ENCODE peak calls at places on chromosomes 7 and 10, in four cellular contexts. X, R, S and W are unnamed samples.

GRCh38 chr10:50381637-50382036 is 130.3 kb upstream of the ASAH2 start:
- DNase-seq in S (no peak), X (no peak), R (no peak), W (no peak)

GRCh38 chr10:48607356-48608278 is 2.7 kb upstream of the ARHGAP22 start:
- DNase-seq in R (no peak), X (no peak), S (no peak), W (peak)

GRCh38 chr7:35035511-35035921 is 1.8 kb downstream of the DPY19L1 start:
- DNase-seq in R (peak), X (peak), S (no peak), W (peak)

GRCh38 chr10:3897156-3897555 is 112.1 kb upstream of the KLF6 start:
- DNase-seq in R (no peak), S (no peak), X (no peak), W (peak)

GRCh38 chr7:35691827-35692307 is 3.1 kb downstream of the HERPUD2 start:
- DNase-seq in R (peak), S (no peak), X (peak), W (no peak)

GRCh38 chr10:97407211-97407951 is 6.2 kb upstream of the RRP12 start:
- DNase-seq in X (peak), R (peak), S (no peak), W (peak)

GRCh38 chr7:30548762-30549344 is 44.2 kb upstream of the GGCT start:
- DNase-seq in S (no peak), R (peak), X (peak), W (peak)

GRCh38 chr10:94225589-94225988 is 137.2 kb downstream of the NOC3L start:
- DNase-seq in S (no peak), R (no peak), X (peak), W (peak)

GRCh38 chr7:45181991-45182855 is 24.6 kb downstream of the RAMP3 start:
- DNase-seq in R (no peak), S (no peak), X (no peak), W (no peak)

GRCh38 chr10:34758447-34758996 is 56.6 kb downstream of the PARD3 start:
- DNase-seq in X (peak), R (peak), S (peak), W (peak)

GRCh38 chr10:96587255-96588059 is 645 bp upstream of the TM9SF3 start:
- DNase-seq in R (peak), X (no peak), S (no peak), W (peak)

GRCh38 chr10:10989669-10990068 is 28.0 kb upstream of the CELF2 start:
- DNase-seq in R (no peak), S (no peak), X (no peak), W (no peak)

GRCh38 chr7:214410-215212 is 22.2 kb downstream of the FAM20C start:
- DNase-seq in R (no peak), X (no peak), S (no peak), W (no peak)

GRCh38 chr10:98433881-98434732 is 12.6 kb downstream of the HPS1 start:
- DNase-seq in R (no peak), S (no peak), X (no peak), W (peak)

GRCh38 chr7:22442887-22443369 is 57.1 kb downstream of the STEAP1B start:
- DNase-seq in S (no peak), X (no peak), R (no peak), W (no peak)

DNA sequence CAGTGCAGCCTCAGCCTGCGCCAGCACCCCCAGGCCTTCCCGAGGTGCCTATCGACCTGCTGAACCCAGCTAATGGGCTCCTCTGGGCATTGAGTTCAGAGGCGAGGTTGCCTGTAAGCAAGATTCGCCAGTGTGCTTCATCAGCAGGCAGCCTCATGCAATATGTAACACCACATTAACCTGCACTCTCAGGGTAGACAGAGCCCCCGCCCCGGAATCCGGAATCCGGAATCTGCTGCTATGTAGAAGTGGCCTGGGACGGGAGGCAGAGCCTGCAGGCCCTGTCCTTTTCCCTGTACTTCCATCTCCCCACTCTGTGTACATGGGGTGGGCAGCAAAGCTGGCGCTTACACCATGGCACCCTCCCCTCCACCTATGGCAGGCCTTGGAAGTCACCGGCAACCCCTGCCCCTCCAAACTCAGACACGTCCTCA is 83.9 kb upstream of the RET start:
- DNase-seq in R (no peak), X (no peak), S (no peak), W (no peak)
- TF ChIP-seq MYC in R (no peak), X (no peak), S (no peak), W (no peak)

DNA sequence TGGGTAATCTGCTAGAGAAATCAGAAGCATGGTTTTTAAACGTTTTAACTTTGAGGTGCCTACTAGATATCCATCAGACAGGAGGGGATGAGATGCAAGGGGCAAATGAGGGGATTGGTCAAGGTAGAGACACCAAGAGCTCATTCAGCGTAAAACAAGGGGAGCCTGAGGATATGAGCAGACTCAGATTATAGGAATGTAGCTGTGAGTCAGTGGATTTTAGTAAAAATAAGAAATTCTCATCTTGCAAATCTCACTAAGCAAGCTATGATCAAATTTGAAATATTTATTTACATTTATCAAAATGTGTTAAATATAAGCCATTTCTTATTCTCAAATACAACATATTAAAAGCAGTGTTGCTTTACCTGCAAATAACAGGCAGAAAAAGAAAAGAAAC is 21.4 kb upstream of the TFEC start:
- DNase-seq in R (no peak), X (no peak), S (no peak), W (no peak)
- TF ChIP-seq MAX in R (no peak), X (no peak), S (no peak), W (no peak)

GRCh38 chr7:111081553-111081952 is 9.4 kb upstream of the LRRN3 start:
- DNase-seq in S (no peak), X (no peak), R (no peak), W (no peak)
- H2AFZ ChIP-seq in S (no peak), X (no peak), R (no peak), W (no peak)

DNA sequence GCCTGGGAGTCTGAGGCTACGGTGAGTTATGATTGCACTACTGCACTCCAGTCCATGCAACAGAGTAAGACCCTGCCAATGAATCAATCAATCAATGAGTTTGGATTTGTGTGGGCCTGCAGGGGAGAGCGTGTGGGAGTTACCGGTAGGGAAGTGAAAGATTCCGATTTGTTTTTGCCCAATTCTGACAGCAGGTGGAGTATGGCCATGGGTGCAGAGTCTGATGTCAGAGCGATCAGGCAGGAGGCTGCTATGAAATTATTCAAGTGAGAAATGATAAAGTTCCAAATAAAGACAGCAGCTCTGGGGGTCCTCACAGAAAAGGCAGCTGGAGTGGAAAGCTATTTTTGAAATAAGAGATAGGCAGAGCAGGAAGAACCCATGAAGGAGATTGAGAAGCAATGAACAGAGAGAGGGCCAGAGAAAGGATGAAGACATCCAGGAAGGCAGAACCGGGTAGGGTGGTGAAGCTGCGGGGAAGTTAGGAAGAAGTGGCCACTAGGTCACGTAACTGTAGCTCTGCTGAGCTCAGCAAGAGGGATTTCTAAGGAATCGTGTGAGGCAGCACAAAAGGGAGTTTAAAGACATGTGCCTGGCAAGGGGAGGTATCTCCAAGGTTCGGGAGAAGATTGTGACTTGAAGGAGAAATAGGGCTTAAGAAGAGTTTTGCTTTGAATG is 93.7 kb upstream of the NMT2 start:
- DNase-seq in X (no peak), S (no peak), R (peak), W (peak)
- TF ChIP-seq MYC in X (no peak), S (no peak), R (no peak), W (no peak)

GRCh38 chr7:70785427-70785826 is 346.5 kb upstream of the GALNT17 start:
- DNase-seq in X (no peak), R (no peak), S (no peak), W (no peak)
- TF ChIP-seq MAX in X (no peak), R (no peak), S (no peak), W (no peak)

DNA sequence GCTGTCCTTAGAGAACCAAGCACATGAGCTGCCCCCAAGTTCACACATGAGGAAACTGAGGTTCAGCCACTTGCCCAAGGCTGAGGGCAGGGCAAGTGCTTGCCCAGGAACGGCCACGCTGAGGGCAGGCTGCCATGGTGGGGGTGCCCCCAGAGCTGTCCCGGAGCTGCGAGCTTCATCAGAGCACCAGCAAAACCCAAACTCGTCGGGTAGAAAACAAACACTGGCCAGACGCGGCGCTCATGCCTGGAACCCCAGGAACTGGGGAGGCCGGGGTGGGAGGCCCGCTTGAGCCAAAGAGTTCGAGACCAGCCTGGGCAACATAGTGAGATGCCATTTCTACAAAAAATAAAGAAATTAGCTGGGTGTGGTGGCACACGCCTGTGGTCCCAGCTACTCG is 38.4 kb downstream of the UNCX start:
- DNase-seq in X (no peak), R (no peak), S (no peak), W (no peak)
- H2AFZ ChIP-seq in X (no peak), R (no peak), S (no peak), W (no peak)

DNA sequence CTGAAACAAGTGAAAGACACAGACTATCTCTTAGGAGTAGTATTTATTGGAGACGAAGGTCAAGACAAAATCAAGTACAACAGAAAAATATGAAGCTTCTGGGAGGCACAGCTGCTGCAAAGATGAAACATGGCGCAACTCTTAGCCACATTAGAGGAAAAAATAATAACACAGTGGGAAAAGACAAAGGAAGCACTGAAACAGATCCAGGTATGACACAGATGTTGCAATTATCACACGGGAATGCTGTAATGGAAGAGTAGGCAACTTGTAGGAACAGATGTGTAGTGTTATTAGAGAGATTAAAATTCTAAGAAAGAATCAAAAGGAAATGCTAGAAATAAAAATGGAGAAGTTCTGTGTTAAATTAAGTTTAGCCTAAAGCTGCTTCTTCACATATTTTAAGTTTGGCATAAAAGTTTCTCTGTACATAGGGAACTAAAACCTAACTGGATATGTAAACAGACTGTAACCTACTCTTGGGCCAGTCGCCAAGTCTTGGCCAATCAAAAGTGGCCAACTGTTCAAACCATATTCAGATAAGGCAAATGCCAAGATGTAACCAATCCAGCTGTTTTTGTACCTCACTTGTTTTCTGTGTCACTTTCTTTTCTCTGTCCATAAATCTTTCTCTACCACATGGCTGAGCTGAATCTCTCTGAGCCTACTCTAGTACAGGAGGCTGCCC is 1132.0 kb upstream of the LRRTM3 start:
- DNase-seq in S (no peak), X (no peak), R (no peak), W (no peak)
- TF ChIP-seq MYC in S (no peak), X (no peak), R (no peak), W (no peak)

DNA sequence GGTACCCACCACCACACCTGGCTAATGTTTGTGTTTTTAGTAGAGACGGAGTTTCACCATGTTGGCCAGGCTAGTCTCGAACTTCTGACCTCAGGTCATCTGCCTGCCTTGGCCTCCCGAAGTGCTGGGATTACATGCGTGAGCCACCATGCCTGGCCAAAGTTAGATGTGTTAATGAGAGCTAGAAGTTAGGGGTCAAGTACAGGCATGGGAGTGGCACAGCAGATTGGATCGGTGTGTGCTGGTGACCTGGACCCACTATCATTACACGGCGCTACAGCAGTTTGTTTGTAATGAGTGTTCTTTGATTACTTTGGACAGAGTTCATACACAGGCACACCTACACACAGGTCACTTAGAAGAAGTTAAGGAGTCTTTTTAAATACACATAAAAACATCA is 36.7 kb downstream of the DNAJB6 start:
- DNase-seq in R (no peak), X (no peak), S (no peak), W (no peak)
- TF ChIP-seq MAX in R (no peak), X (no peak), S (no peak), W (no peak)

DNA sequence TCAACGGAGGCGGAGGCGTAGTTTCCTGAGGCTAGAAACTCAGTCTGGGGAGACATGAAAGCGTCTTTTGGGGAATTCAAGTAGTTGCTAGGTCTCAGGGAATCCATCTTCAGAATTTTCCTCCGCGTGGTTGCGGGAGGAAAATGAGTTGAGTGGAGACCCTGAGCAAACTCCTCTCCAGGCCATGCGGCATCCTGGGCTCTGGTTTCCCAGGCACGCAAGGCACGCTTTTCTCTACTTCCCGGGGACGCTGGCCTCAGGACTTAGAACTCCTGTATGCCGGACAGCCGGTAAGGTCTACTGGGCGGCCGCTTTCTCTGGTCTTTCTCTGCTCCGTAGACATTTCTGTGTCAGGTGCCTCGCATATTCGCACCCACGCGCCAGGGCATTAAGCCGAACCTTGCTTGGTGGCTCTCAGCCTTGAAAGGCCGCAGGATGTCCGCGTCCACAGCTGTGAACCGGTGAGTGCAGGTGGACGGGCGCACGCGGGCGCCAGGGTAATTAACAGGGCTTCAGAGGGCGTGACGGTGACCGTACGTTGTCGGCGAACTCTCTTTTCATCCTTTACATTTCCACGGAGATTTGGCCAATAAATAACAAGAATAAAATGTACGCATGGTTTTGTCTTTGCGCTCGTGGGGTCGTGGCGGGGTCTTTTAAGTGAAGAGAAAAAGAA is 1.0 kb upstream of the RBM20 start:
- DNase-seq in S (no peak), R (no peak), X (no peak), W (no peak)
- H2AFZ ChIP-seq in S (no peak), R (no peak), X (peak), W (no peak)